ENCODE peak calls at places on chromosomes 6 and 20, in four cellular contexts. Q is CD8-positive, alpha-beta T cell; Y is brain microvascular endothelial cell; F is substantia nigra. V is an unnamed sample.

GRCh38 chr6:163667372-163668060 is 253.0 kb downstream of the QKI start:
- DNase-seq in F (no peak), Q (no peak), Y (peak; percentile 14), V (no peak)

GRCh38 chr6:109760208-109760607 is 69.1 kb downstream of the FIG4 start:
- DNase-seq in Q (no peak), F (no peak), Y (no peak), V (no peak)

GRCh38 chr20:46182271-46182670 is 64.2 kb downstream of the CD40 start:
- DNase-seq in Y (no peak), F (no peak), Q (no peak), V (no peak)

GRCh38 chr20:36845288-36845969 is 30.5 kb upstream of the TLDC2 start:
- DNase-seq in Q (no peak), F (peak; percentile 42), Y (no peak), V (no peak)

GRCh38 chr20:64095455-64095854 is 11.3 kb upstream of the LKAAEAR1 start:
- DNase-seq in Q (no peak), F (no peak), Y (no peak), V (no peak)

GRCh38 chr6:148619891-148620290 is 126.9 kb upstream of the UST start:
- DNase-seq in Q (no peak), Y (no peak), F (no peak), V (no peak)

GRCh38 chr6:166542580-166542912 is 43.9 kb downstream of the RAMACL start:
- DNase-seq in F (no peak), Q (no peak), Y (no peak), V (no peak)

GRCh38 chr20:64148581-64148980 is 15.7 kb upstream of the MYT1 start:
- DNase-seq in F (no peak), Y (no peak), Q (no peak), V (no peak)

GRCh38 chr20:38790210-38791053 is 15.1 kb upstream of the PPP1R16B start:
- DNase-seq in Q (peak; percentile 52), F (no peak), Y (peak; percentile 25), V (peak; percentile 45)

GRCh38 chr6:113181164-113181563 is 676.0 kb upstream of the MARCKS start:
- DNase-seq in Y (no peak), F (no peak), Q (no peak), V (no peak)

GRCh38 chr6:48069280-48069679 is 41.7 kb downstream of the PTCHD4 start:
- DNase-seq in Y (no peak), F (no peak), Q (no peak), V (no peak)

GRCh38 chr6:138691595-138692057 is 81.9 kb upstream of the CCDC28A start:
- DNase-seq in Y (peak; percentile 63), Q (no peak), F (no peak), V (no peak)

GRCh38 chr6:128280960-128281359 is 239.4 kb downstream of the PTPRK start:
- DNase-seq in F (no peak), Q (no peak), Y (no peak), V (no peak)

GRCh38 chr20:49685161-49685601 is 28.5 kb downstream of the B4GALT5 start:
- DNase-seq in Y (no peak), F (peak; percentile 15), Q (no peak), V (no peak)

GRCh38 chr6:134537146-134537555 is 219.2 kb upstream of the SGK1 start:
- DNase-seq in Y (peak; percentile 77), F (no peak), Q (no peak), V (no peak)

GRCh38 chr6:165245287-165245686 is 64.1 kb downstream of the C6orf118 start:
- DNase-seq in Y (no peak), F (no peak), Q (no peak), V (no peak)

GRCh38 chr20:5650191-5650691 is 100.0 kb upstream of the SHLD1 start:
- DNase-seq in Q (no peak), F (no peak), Y (no peak), V (no peak)

GRCh38 chr20:5535211-5535756 is 214.9 kb upstream of the SHLD1 start:
- DNase-seq in Y (peak; percentile 83), F (no peak), Q (no peak), V (no peak)

DNA sequence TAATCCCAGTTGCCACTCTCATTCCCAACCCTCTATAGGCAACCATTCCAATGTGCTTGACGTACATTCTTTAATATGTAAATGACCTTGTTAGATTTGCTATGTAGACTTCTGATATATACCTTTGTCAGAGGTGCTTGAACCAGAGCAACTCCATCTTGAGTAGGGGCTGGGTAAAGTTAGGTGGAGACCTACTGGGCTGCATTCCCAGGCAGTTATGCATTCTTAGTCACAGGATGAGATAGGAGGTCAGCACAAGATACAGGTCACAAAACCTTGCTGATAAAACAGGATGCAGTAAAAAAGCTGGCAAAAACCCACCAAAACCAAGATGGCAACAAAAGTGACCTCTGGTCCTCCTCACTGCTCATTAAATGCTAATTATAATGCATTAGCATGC is 8.3 kb upstream of the HM13 start:
- DNase-seq in Y (no peak), Q (no peak), F (no peak), V (no peak)
- H3K27ac ChIP-seq in Y (no peak overlapping the region), Q (no peak overlapping the region), F (no peak overlapping the region), V (no peak overlapping the region)

GRCh38 chr20:10634190-10634589 is 39.6 kb downstream of the JAG1 start:
- DNase-seq in F (no peak), Y (no peak), Q (no peak), V (no peak)
- H3K27ac ChIP-seq in F (no peak overlapping the region), Y (no peak overlapping the region), Q (no peak overlapping the region), V (no peak overlapping the region)

DNA sequence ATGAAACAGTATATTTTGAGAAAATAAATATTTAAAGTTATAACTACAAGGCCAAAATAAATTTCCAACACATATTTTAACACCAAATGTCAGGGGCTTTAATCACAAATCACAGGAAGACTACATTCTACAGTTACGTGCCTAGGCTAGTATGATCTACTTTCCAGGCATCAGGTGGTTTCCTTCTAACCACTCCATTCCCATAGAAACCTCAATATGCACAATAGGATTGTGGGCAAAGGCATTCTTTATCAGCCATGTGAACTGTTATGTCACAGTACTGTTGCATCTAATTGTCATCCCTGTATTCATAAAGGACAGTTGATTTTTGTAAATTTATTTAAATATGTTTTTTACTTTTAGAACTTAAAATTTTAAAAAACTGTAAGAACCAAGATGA is 32.4 kb downstream of the ATG5 start:
- DNase-seq in Y (no peak), Q (no peak), F (no peak), V (no peak)
- H3K27ac ChIP-seq in Y (no peak overlapping the region), Q (no peak overlapping the region), F (no peak overlapping the region), V (no peak overlapping the region)

GRCh38 chr6:162489406-162489976 is 238.1 kb downstream of the PRKN start:
- DNase-seq in F (no peak), Q (no peak), Y (no peak), V (no peak)

GRCh38 chr6:162491637-162492036 is 235.9 kb downstream of the PRKN start:
- DNase-seq in Q (no peak), Y (no peak), F (no peak), V (no peak)

GRCh38 chr6:162497371-162497770 is 230.2 kb downstream of the PRKN start:
- DNase-seq in Q (no peak), Y (no peak), F (no peak), V (no peak)

GRCh38 chr6:162488444-162488843 is 239.1 kb downstream of the PRKN start:
- DNase-seq in Q (no peak), F (no peak), Y (no peak), V (no peak)

DNA sequence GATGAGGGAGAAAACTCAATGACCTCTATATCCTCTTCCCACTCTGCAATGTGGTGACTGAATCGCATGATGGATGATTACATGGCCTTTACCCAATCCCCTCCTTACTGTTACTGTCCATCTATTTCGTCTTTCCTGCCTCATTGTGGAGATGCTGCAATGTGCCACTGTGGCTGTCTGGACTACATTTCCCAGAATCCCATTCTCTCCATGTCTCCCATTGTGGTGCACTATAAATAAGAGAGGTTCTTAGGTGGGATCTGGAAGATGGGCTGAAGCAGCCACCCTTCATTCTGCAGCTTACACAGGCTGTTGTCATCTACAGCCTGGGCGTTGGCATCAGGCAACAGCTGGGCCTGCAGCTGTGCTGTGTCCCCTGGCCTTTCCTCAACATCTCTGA is 233.6 kb downstream of the PRKN start:
- DNase-seq in Y (no peak), F (no peak), Q (no peak), V (no peak)
- H3K27ac ChIP-seq in Y (no peak overlapping the region), F (no peak overlapping the region), Q (no peak overlapping the region), V (no peak overlapping the region)

DNA sequence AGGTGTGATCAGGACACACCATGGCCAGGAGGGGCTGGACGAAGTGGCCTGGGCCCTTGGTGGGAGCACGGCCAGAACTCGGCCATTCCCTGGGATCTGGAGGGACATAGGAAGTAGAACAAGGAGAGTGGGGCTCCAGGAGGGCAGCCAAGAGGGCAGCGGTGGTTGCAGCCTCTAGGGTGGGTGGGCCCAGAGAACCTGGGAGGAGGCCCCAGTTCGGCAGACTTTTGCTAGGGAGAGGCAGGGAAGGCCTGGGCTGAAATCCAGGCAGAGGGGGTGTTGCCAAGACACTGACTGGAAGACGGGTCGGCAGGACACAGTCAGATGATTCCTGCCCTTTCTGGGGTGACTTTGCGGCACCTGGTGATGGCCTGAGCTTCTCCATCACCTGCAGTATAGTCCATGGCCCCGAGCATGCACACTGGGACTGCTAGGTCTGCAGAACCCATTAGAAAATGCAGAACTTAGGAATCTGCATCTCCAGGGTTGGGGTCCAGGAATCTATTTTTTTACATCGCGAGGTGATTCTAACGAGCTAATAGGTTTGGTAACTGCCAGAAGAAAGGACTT is 224.8 kb downstream of the SYNDIG1 start:
- DNase-seq in F (no peak), Q (no peak), Y (no peak), V (no peak)
- H3K27ac ChIP-seq in F (no peak overlapping the region), Q (no peak overlapping the region), Y (no peak overlapping the region), V (no peak overlapping the region)

DNA sequence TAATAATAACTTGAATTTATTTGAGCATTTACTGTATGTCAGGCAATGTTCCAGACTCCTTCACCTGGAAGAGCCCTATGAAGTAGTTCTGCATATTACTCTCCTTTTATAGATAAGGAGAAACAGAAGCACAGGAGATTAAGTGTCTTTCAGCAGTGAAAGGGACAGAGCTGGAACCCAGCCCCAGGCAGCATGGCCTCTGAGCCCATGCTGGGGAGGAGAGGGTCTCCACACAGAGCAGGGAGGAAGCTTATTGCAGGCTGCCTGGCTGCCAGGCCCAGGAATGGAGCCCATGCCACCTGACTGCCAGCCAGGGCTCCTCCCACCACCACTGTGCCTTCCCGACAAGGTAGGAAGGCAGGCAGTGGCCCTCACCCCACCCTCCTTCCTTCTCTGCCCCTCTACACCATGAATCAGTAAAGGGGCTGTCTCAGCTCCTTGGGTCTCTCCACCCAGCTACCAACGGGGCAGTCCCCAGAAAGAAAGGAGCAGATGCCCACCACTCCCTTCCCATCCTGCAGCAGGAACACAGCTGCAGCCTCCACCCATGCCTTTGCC is 42.0 kb downstream of the TFEB start:
- DNase-seq in Y (no peak), F (peak; percentile 52), Q (no peak), V (no peak)
- H3K27ac ChIP-seq in Y (no peak overlapping the region), F (peak overlapping the region; percentile 100), Q (no peak overlapping the region), V (no peak overlapping the region)